ENCODE peak calls at places on chromosomes 7 and 10, in eight cellular contexts. B, W, U, M, F, I, S and Q are unnamed samples.
A peak's percentile ranks its signal among the peaks of the same experiment; 100 is the strongest.

GRCh38 chr7:79182283-79182682 is 271.2 kb downstream of the MAGI2 start:
- DNase-seq in U (peak; percentile 86), W (no peak), S (no peak), B (no peak), F (no peak), I (no peak), M (no peak), Q (no peak)

GRCh38 chr10:99234067-99234738 is 1.4 kb downstream of the HPSE2 start:
- DNase-seq in S (peak; percentile 69), U (peak; percentile 65), M (peak; percentile 69), W (peak; percentile 67), F (peak; percentile 67), I (no peak), B (peak; percentile 67), Q (peak; percentile 56)

GRCh38 chr7:100158229-100159098 is at the start of gene TRAPPC14:
- DNase-seq in W (peak; percentile 99), U (peak; percentile 94), I (peak; percentile 47), B (peak; percentile 97), M (peak; percentile 96), S (peak; percentile 95), F (peak; percentile 98), Q (peak; percentile 65)

GRCh38 chr7:424961-425793 is 94.5 kb downstream of the PDGFA start:
- DNase-seq in I (no peak), S (peak; percentile 54), M (peak; percentile 82), W (no peak), F (no peak), B (peak; percentile 40), U (no peak), Q (no peak)

GRCh38 chr10:91238191-91238590 is 17.7 kb downstream of the PCGF5 start:
- DNase-seq in I (no peak), S (no peak), U (no peak), W (no peak), M (no peak), F (no peak), B (no peak), Q (no peak)

GRCh38 chr10:21002097-21002878 is 105.2 kb upstream of the NEBL start:
- DNase-seq in W (no peak), I (peak; percentile 80), U (peak; percentile 72), F (no peak), M (no peak), B (no peak), S (no peak), Q (peak; percentile 90)

GRCh38 chr10:122495406-122496340 is 34.3 kb downstream of the HTRA1 start:
- DNase-seq in S (no peak), B (peak; percentile 54), U (peak; percentile 82), M (peak; percentile 88), W (no peak), I (peak; percentile 71), F (peak; percentile 60), Q (peak; percentile 35)

GRCh38 chr10:104450490-104450889 is 96.9 kb downstream of the CFAP58 start:
- DNase-seq in I (no peak), S (no peak), U (no peak), F (no peak), M (no peak), W (no peak), B (no peak), Q (no peak)

GRCh38 chr10:116307450-116307849 is 16.8 kb upstream of the CCDC172 start:
- DNase-seq in F (no peak), I (no peak), S (no peak), W (no peak), B (no peak), U (no peak), M (no peak), Q (no peak)

GRCh38 chr10:70749756-70750155 is 35.4 kb downstream of the TBATA start:
- DNase-seq in W (no peak), M (no peak), B (no peak), F (no peak), S (no peak), U (no peak), I (no peak), Q (no peak)

GRCh38 chr7:51144178-51144577 is 172.4 kb downstream of the COBL start:
- DNase-seq in U (no peak), W (no peak), I (no peak), F (no peak), M (no peak), S (no peak), B (no peak), Q (no peak)